ENCODE peak calls at places on chromosomes 7 and 10, in ten cellular contexts. E is RWPE1, I is K562, F is pancreas, Z is colonic mucosa, U is lower lobe of right lung, C is tibial artery, K is thoracic aorta, O is psoas muscle, X is coronary artery. A is an unnamed sample.
A peak's percentile ranks its signal among the peaks of the same experiment; 100 is the strongest.

GRCh38 chr10:43355749-43356371 is 15.6 kb upstream of the FXYD4 start:
- DNase-seq in E (peak; percentile 42), I (no peak), F (no peak), Z (peak; percentile 70), U (no peak), C (no peak), K (no peak), O (no peak), X (no peak), A (no peak)

GRCh38 chr7:137539111-137539715 is 195.7 kb upstream of the PTN start:
- DNase-seq in E (no peak), I (no peak), F (no peak), Z (no peak), U (no peak), C (no peak), K (no peak), O (no peak), X (no peak), A (no peak)

GRCh38 chr7:24786941-24787340 is 29.7 kb upstream of the GSDME start:
- DNase-seq in E (peak; percentile 59), I (no peak), F (peak; percentile 20), Z (no peak), U (peak; percentile 73), C (no peak), K (peak; percentile 9), O (peak; percentile 78), X (no peak), A (no peak)

GRCh38 chr10:78331391-78331922 is 297.8 kb downstream of the RPS24 start:
- DNase-seq in E (no peak), I (no peak), F (peak; percentile 7), Z (no peak), U (no peak), C (peak; percentile 68), K (peak; percentile 26), O (no peak), X (peak; percentile 63), A (peak; percentile 61)

GRCh38 chr10:93221171-93221496 is 147.4 kb downstream of the CYP26A1 start:
- DNase-seq in E (no peak), I (no peak), F (no peak), Z (no peak), U (no peak), C (no peak), K (no peak), O (no peak), X (no peak), A (no peak)

GRCh38 chr10:103040424-103040823 is 122.3 kb downstream of the CNNM2 start:
- DNase-seq in E (peak; percentile 16), I (peak; percentile 46), F (no peak), Z (no peak), U (no peak), C (no peak), K (no peak), O (no peak), X (no peak), A (no peak)

GRCh38 chr7:122709930-122710646 is 7.4 kb upstream of the RNF148 start:
- DNase-seq in E (no peak), I (no peak), F (no peak), Z (no peak), U (no peak), C (no peak), K (no peak), O (no peak), X (no peak), A (no peak)

GRCh38 chr7:127650842-127651555 is 995 bp upstream of the SND1 start:
- DNase-seq in E (peak; percentile 36), I (no peak), F (peak; percentile 22), Z (no peak), U (no peak), C (no peak), K (no peak), O (no peak), X (no peak), A (no peak)

GRCh38 chr7:101818699-101819071 is 1.3 kb downstream of the CUX1 start:
- DNase-seq in E (no peak), I (no peak), F (no peak), Z (no peak), U (no peak), C (no peak), K (no peak), O (no peak), X (no peak), A (no peak)
- H3K27ac ChIP-seq in E (no peak overlapping the region), I (no peak overlapping the region), F (no peak overlapping the region), Z (no peak overlapping the region), U (peak overlapping the region; percentile 81), C (peak overlapping the region; percentile 79), K (peak overlapping the region; percentile 74), O (no peak overlapping the region), X (peak overlapping the region; percentile 88), A (peak overlapping the region; percentile 85)

GRCh38 chr10:48590945-48591344 is 13.9 kb downstream of the ARHGAP22 start:
- DNase-seq in E (no peak), I (no peak), F (no peak), Z (no peak), U (no peak), C (no peak), K (no peak), O (no peak), X (no peak), A (no peak)

GRCh38 chr10:48587819-48588218 is 17.1 kb downstream of the ARHGAP22 start:
- DNase-seq in E (no peak), I (no peak), F (no peak), Z (no peak), U (no peak), C (no peak), K (no peak), O (no peak), X (no peak), A (no peak)

GRCh38 chr10:48592346-48592745 is 12.5 kb downstream of the ARHGAP22 start:
- DNase-seq in E (no peak), I (no peak), F (no peak), Z (no peak), U (no peak), C (no peak), K (no peak), O (no peak), X (peak; percentile 43), A (no peak)

GRCh38 chr10:48587101-48587500 is 17.8 kb downstream of the ARHGAP22 start:
- DNase-seq in E (no peak), I (no peak), F (no peak), Z (no peak), U (no peak), C (no peak), K (no peak), O (no peak), X (no peak), A (no peak)

DNA sequence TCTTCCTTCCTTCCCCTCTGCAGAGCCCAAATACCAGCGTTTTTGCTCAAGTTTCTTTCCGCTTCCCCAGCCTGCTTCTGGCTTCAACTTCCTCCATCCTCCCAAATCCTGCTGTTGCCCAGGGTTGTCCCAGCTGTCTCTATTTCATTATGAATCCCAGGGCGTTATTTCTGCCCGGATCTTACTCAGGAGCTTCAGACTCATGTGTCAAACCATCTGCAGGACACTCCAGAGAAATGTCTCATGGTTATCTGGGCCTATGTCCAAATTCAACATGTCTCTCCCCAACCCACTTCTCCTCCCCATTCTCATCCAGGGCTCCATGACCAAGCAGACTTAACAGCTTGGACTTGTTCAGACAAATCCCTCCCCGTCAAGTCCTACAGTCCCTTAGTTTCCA is 15.6 kb downstream of the ARHGAP22 start:
- DNase-seq in E (peak; percentile 63), I (no peak), F (no peak), Z (no peak), U (no peak), C (no peak), K (no peak), O (no peak), X (no peak), A (no peak)
- H3K27ac ChIP-seq in E (peak overlapping the region; percentile 85), I (no peak overlapping the region), F (no peak overlapping the region), Z (no peak overlapping the region), U (no peak overlapping the region), C (no peak overlapping the region), K (no peak overlapping the region), O (no peak overlapping the region), X (no peak overlapping the region), A (peak overlapping the region; percentile 36)

DNA sequence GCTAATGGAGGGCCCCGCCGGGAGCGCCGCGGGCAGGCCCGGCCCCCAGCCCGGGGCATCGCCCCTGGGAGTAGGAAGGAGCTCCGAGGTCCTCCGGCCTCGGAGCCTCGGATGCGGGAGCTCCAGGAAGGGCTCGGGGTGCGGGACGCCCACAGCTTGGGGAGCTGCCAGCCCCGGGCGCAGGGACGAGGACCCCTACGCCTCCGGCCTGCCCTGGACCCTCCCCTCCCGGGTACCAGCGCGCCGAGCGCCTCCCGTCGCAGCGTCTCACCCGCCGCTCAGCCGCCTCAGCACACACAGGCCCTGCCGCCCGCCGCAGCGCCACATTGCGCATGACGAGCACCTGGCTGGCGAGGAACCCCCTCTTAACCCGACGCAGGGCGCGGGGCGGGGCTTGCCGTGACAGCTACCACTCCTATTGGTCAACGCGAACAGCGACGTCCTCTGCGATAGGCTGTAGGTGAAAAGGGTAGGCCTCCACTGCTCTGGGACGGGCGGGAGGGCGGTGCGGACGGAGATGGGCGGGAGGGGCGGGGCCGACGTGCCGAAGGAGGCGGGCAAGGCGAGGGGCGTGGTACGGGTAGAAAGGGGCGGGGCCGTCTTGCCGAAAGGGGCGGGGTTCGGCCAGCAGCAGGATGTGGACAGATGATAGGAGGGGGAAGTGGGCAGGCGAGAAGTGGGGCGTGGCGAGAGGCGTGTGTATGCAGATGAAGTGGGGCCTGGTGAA is at the start of gene PITRM1:
- DNase-seq in E (peak; percentile 97), I (peak; percentile 96), F (peak; percentile 99), Z (peak; percentile 99), U (peak; percentile 99), C (peak; percentile 100), K (peak; percentile 98), O (peak; percentile 100), X (peak; percentile 100), A (peak; percentile 99)
- H3K27ac ChIP-seq in E (peak within 1 kb of the TSS; percentile 84), I (peak within 1 kb of the TSS; percentile 70), F (peak within 1 kb of the TSS; percentile 89), Z (peak within 1 kb of the TSS; percentile 92), U (peak within 1 kb of the TSS; percentile 90), C (peak within 1 kb of the TSS; percentile 92), K (peak within 1 kb of the TSS; percentile 96), O (peak within 1 kb of the TSS; percentile 93), X (peak within 1 kb of the TSS; percentile 78), A (peak within 1 kb of the TSS; percentile 90)

GRCh38 chr10:87619705-87620104 is 40.0 kb upstream of the PAPSS2 start:
- DNase-seq in E (no peak), I (no peak), F (no peak), Z (no peak), U (peak; percentile 63), C (no peak), K (no peak), O (no peak), X (no peak), A (no peak)

GRCh38 chr10:87622290-87623004 is 37.2 kb upstream of the PAPSS2 start:
- DNase-seq in E (no peak), I (no peak), F (no peak), Z (no peak), U (no peak), C (no peak), K (no peak), O (no peak), X (no peak), A (no peak)

GRCh38 chr10:87613766-87614165 is 45.9 kb upstream of the PAPSS2 start:
- DNase-seq in E (no peak), I (no peak), F (no peak), Z (no peak), U (no peak), C (no peak), K (no peak), O (no peak), X (no peak), A (no peak)

GRCh38 chr10:87618470-87619423 is 40.9 kb upstream of the PAPSS2 start:
- DNase-seq in E (no peak), I (no peak), F (peak; percentile 87), Z (peak; percentile 82), U (peak; percentile 60), C (no peak), K (no peak), O (no peak), X (no peak), A (no peak)

DNA sequence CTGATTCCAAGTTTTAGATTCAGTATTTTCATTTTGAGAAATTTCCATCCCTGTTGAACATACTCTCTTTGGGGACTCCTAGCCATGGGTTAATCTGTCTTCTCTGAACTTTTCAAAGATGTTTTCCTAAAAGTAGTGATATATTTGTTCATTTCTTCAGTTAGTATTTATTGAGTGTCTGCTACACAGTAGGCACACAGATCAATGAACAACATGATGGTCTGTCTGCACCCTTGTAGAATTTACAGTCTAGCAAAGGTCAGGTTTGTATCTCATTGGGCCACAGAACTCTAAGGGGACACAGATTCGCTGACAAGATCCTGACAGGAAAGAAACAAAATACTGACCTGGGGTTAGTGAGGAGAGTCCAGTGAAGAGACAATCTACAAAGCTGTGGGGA is 42.2 kb upstream of the PAPSS2 start:
- DNase-seq in E (no peak), I (no peak), F (no peak), Z (no peak), U (no peak), C (no peak), K (no peak), O (no peak), X (no peak), A (no peak)
- H3K27ac ChIP-seq in E (no peak overlapping the region), I (no peak overlapping the region), F (peak overlapping the region; percentile 86), Z (no peak overlapping the region), U (no peak overlapping the region), C (no peak overlapping the region), K (no peak overlapping the region), O (no peak overlapping the region), X (no peak overlapping the region), A (no peak overlapping the region)

A was measured in right atrium auricular region.